ENCODE peak calls at places on chromosome 6, in four cellular contexts. One of them, this sample, is unnamed.
A peak's percentile ranks its signal among the peaks of the same experiment; 100 is the strongest.

GRCh38 chr6:151004415-151005024 is 139.0 kb downstream of the MTHFD1L start:
- DNase-seq in activated CD8-positive, alpha-beta T cell treated with anti-CD3 and anti-CD28 coated beads for 36 hours: no peak
- DNase-seq in heart left ventricle: no peak
- DNase-seq in AG10803: peak; percentile 89
- DNase-seq in this sample: no peak

GRCh38 chr6:42925248-42925857 is 3.9 kb upstream of the CNPY3 start:
- DNase-seq in heart left ventricle: no peak
- DNase-seq in AG10803: no peak
- DNase-seq in activated CD8-positive, alpha-beta T cell treated with anti-CD3 and anti-CD28 coated beads for 36 hours: no peak
- DNase-seq in this sample: no peak

GRCh38 chr6:82205793-82206425 is 41.6 kb downstream of the IBTK start:
- DNase-seq in heart left ventricle: no peak
- DNase-seq in activated CD8-positive, alpha-beta T cell treated with anti-CD3 and anti-CD28 coated beads for 36 hours: no peak
- DNase-seq in AG10803: no peak
- DNase-seq in this sample: no peak

GRCh38 chr6:16238057-16238657 is at the start of gene GMPR:
- DNase-seq in activated CD8-positive, alpha-beta T cell treated with anti-CD3 and anti-CD28 coated beads for 36 hours: peak; percentile 81
- DNase-seq in AG10803: peak; percentile 52
- DNase-seq in heart left ventricle: peak; percentile 91
- DNase-seq in this sample: peak; percentile 41

GRCh38 chr6:25136879-25137278 is 142.3 kb upstream of the CARMIL1 start:
- DNase-seq in activated CD8-positive, alpha-beta T cell treated with anti-CD3 and anti-CD28 coated beads for 36 hours: peak; percentile 24
- DNase-seq in AG10803: peak; percentile 32
- DNase-seq in heart left ventricle: no peak
- DNase-seq in this sample: no peak

GRCh38 chr6:157235600-157236039 is 87.7 kb downstream of the TMEM242 start:
- DNase-seq in AG10803: peak; percentile 63
- DNase-seq in activated CD8-positive, alpha-beta T cell treated with anti-CD3 and anti-CD28 coated beads for 36 hours: peak; percentile 63
- DNase-seq in heart left ventricle: no peak
- DNase-seq in this sample: peak; percentile 34

GRCh38 chr6:125165256-125165655 is 11.7 kb downstream of the TPD52L1 start:
- DNase-seq in heart left ventricle: no peak
- DNase-seq in activated CD8-positive, alpha-beta T cell treated with anti-CD3 and anti-CD28 coated beads for 36 hours: no peak
- DNase-seq in AG10803: peak; percentile 50
- DNase-seq in this sample: no peak

GRCh38 chr6:113719056-113719455 is 138.1 kb upstream of the MARCKS start:
- DNase-seq in activated CD8-positive, alpha-beta T cell treated with anti-CD3 and anti-CD28 coated beads for 36 hours: no peak
- DNase-seq in heart left ventricle: no peak
- DNase-seq in AG10803: no peak
- DNase-seq in this sample: no peak

GRCh38 chr6:29439006-29439405 is at the start of gene OR10C1:
- DNase-seq in activated CD8-positive, alpha-beta T cell treated with anti-CD3 and anti-CD28 coated beads for 36 hours: no peak
- DNase-seq in heart left ventricle: no peak
- DNase-seq in AG10803: no peak
- DNase-seq in this sample: no peak

GRCh38 chr6:41638002-41638800 is at the start of gene MDFI:
- DNase-seq in activated CD8-positive, alpha-beta T cell treated with anti-CD3 and anti-CD28 coated beads for 36 hours: no peak
- DNase-seq in AG10803: no peak
- DNase-seq in heart left ventricle: no peak
- DNase-seq in this sample: peak; percentile 26

GRCh38 chr6:62681108-62681507 is 395.1 kb upstream of the KHDRBS2 start:
- DNase-seq in AG10803: no peak
- DNase-seq in heart left ventricle: no peak
- DNase-seq in activated CD8-positive, alpha-beta T cell treated with anti-CD3 and anti-CD28 coated beads for 36 hours: no peak
- DNase-seq in this sample: no peak

GRCh38 chr6:111782887-111783286 is 90.4 kb downstream of the FYN start:
- DNase-seq in heart left ventricle: no peak
- DNase-seq in AG10803: no peak
- DNase-seq in activated CD8-positive, alpha-beta T cell treated with anti-CD3 and anti-CD28 coated beads for 36 hours: no peak
- DNase-seq in this sample: no peak

GRCh38 chr6:112007805-112008204 is 46.1 kb upstream of the CCN6 start:
- DNase-seq in heart left ventricle: no peak
- DNase-seq in AG10803: no peak
- DNase-seq in activated CD8-positive, alpha-beta T cell treated with anti-CD3 and anti-CD28 coated beads for 36 hours: no peak
- DNase-seq in this sample: no peak

GRCh38 chr6:84224251-84224650 is 3.2 kb downstream of the CEP162 start:
- DNase-seq in heart left ventricle: no peak
- DNase-seq in activated CD8-positive, alpha-beta T cell treated with anti-CD3 and anti-CD28 coated beads for 36 hours: no peak
- DNase-seq in AG10803: peak; percentile 83
- DNase-seq in this sample: no peak

GRCh38 chr6:153564803-153565202 is 433.7 kb upstream of the RGS17 start:
- DNase-seq in AG10803: no peak
- DNase-seq in activated CD8-positive, alpha-beta T cell treated with anti-CD3 and anti-CD28 coated beads for 36 hours: no peak
- DNase-seq in heart left ventricle: no peak
- DNase-seq in this sample: no peak

DNA sequence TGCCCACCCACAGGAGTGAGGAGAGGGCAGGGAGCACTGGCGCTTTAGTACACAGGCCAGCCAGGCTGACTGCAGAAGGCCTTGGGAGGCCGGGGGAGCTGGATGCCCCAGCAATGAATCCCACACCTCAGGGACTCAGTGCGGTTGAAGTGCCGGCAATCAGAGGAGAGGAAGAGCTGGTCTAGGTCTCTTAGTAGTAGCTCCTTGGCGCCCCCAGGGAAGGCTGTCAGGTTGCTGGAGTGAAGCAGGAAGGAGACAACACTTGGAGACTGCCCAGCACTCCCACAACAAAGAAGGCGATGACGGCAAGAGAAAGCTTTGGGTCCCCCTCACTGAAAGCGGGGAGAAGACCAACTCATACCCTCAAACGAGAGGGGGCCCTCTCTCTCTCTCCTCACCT is 8.3 kb upstream of the TNXB start:
- DNase-seq in activated CD8-positive, alpha-beta T cell treated with anti-CD3 and anti-CD28 coated beads for 36 hours: no peak
- DNase-seq in heart left ventricle: no peak
- DNase-seq in AG10803: no peak
- DNase-seq in this sample: no peak
- TF ChIP-seq CTCF in activated CD8-positive, alpha-beta T cell treated with anti-CD3 and anti-CD28 coated beads for 36 hours: no peak
- TF ChIP-seq CTCF in heart left ventricle: no peak
- TF ChIP-seq CTCF in AG10803: no peak
- TF ChIP-seq CTCF in this sample: no peak

DNA sequence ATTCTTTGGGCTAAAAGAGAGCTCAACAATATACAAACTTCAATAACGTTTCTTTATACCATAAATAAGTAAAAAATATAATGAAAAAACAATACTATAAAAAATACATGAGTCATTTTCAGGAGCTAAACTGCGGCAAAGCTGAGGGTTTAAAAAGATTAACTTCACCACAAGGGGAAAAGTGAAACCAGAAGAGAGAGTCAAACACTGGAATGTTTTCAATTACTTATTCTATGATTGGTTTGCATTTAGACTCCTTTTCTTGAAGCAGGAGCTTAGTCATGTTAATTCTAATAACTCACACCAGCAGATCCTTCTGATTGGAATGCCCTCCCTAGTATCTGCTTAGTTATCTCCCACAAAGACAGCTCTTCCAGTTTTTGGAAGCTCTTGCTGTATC is 627.3 kb downstream of the UTRN start:
- DNase-seq in heart left ventricle: no peak
- DNase-seq in AG10803: peak; percentile 86
- DNase-seq in activated CD8-positive, alpha-beta T cell treated with anti-CD3 and anti-CD28 coated beads for 36 hours: no peak
- DNase-seq in this sample: no peak
- TF ChIP-seq CTCF in heart left ventricle: no peak
- TF ChIP-seq CTCF in AG10803: peak; percentile 44
- TF ChIP-seq CTCF in activated CD8-positive, alpha-beta T cell treated with anti-CD3 and anti-CD28 coated beads for 36 hours: no peak
- TF ChIP-seq CTCF in this sample: no peak

GRCh38 chr6:56671160-56671559 is 28.5 kb upstream of the DST start:
- DNase-seq in activated CD8-positive, alpha-beta T cell treated with anti-CD3 and anti-CD28 coated beads for 36 hours: no peak
- DNase-seq in AG10803: no peak
- DNase-seq in heart left ventricle: no peak
- DNase-seq in this sample: no peak
- TF ChIP-seq CTCF in activated CD8-positive, alpha-beta T cell treated with anti-CD3 and anti-CD28 coated beads for 36 hours: no peak
- TF ChIP-seq CTCF in AG10803: no peak
- TF ChIP-seq CTCF in heart left ventricle: no peak
- TF ChIP-seq CTCF in this sample: no peak

GRCh38 chr6:20686142-20686541 is 151.9 kb downstream of the CDKAL1 start:
- DNase-seq in activated CD8-positive, alpha-beta T cell treated with anti-CD3 and anti-CD28 coated beads for 36 hours: no peak
- DNase-seq in AG10803: no peak
- DNase-seq in heart left ventricle: no peak
- DNase-seq in this sample: no peak
- TF ChIP-seq CTCF in activated CD8-positive, alpha-beta T cell treated with anti-CD3 and anti-CD28 coated beads for 36 hours: no peak
- TF ChIP-seq CTCF in AG10803: no peak
- TF ChIP-seq CTCF in heart left ventricle: no peak
- TF ChIP-seq CTCF in this sample: peak; percentile 23

GRCh38 chr6:166712554-166713228 is 85.6 kb upstream of the RPS6KA2 start:
- DNase-seq in heart left ventricle: no peak
- DNase-seq in AG10803: no peak
- DNase-seq in activated CD8-positive, alpha-beta T cell treated with anti-CD3 and anti-CD28 coated beads for 36 hours: no peak
- DNase-seq in this sample: no peak
- TF ChIP-seq CTCF in heart left ventricle: no peak
- TF ChIP-seq CTCF in AG10803: no peak
- TF ChIP-seq CTCF in activated CD8-positive, alpha-beta T cell treated with anti-CD3 and anti-CD28 coated beads for 36 hours: no peak
- TF ChIP-seq CTCF in this sample: no peak